ENCODE peak calls at places on chromosome 5, in five cellular contexts. P is CD8-positive, alpha-beta memory T cell; X is anterior cingulate cortex; I is aorta; G is posterior cingulate gyrus. J is an unnamed sample.

GRCh38 chr5:37496902-37497445 is 117.9 kb downstream of the WDR70 start:
- DNase-seq in P (no peak), X (no peak), I (no peak), G (no peak), J (no peak)

GRCh38 chr5:92945630-92946097 is 635.4 kb downstream of the NR2F1-AS1 start:
- DNase-seq in P (no peak), X (no peak), I (no peak), G (no peak), J (no peak)

GRCh38 chr5:178389796-178390195 is 157.2 kb upstream of the PHYKPL start:
- DNase-seq in P (no peak), X (no peak), I (peak), G (no peak), J (peak)

GRCh38 chr5:61277190-61277589 is 54.9 kb upstream of the ZSWIM6 start:
- DNase-seq in P (no peak), X (no peak), I (no peak), G (no peak), J (no peak)

GRCh38 chr5:129746884-129747283 is 1.0 kb upstream of the MINAR2 start:
- DNase-seq in P (no peak), X (no peak), I (no peak), G (no peak), J (no peak)

GRCh38 chr5:132883261-132883834 is 9.9 kb downstream of the LEAP2 start:
- DNase-seq in P (peak), X (peak), I (no peak), G (peak), J (peak)

GRCh38 chr5:120735076-120735475 is 271.0 kb downstream of the PRR16 start:
- DNase-seq in P (no peak), X (no peak), I (no peak), G (no peak), J (no peak)

GRCh38 chr5:179408646-179409045 is 63.4 kb upstream of the ADAMTS2 start:
- DNase-seq in P (no peak), X (no peak), I (no peak), G (no peak), J (no peak)

GRCh38 chr5:74992791-74993190 is 59.6 kb downstream of the GCNT4 start:
- DNase-seq in P (no peak), X (no peak), I (no peak), G (no peak), J (no peak)

GRCh38 chr5:169190860-169191259 is 110.1 kb downstream of the SLIT3 start:
- DNase-seq in P (no peak), X (no peak), I (no peak), G (no peak), J (no peak)

GRCh38 chr5:137498301-137498735 is 808 bp downstream of the SPOCK1 start:
- DNase-seq in P (no peak), X (no peak), I (peak), G (peak), J (no peak)

GRCh38 chr5:16457853-16458252 is 7.7 kb downstream of the ZNF622 start:
- DNase-seq in P (no peak), X (no peak), I (no peak), G (no peak), J (no peak)

GRCh38 chr5:36090033-36090432 is 23.4 kb upstream of the UGT3A2 start:
- DNase-seq in P (no peak), X (no peak), I (no peak), G (no peak), J (no peak)

GRCh38 chr5:759111-759741 is 25.3 kb downstream of the ZDHHC11B start:
- DNase-seq in P (peak), X (no peak), I (peak), G (peak), J (peak)

GRCh38 chr5:118253401-118254061 is 734.8 kb downstream of the DTWD2 start:
- DNase-seq in P (no peak), X (no peak), I (no peak), G (no peak), J (no peak)

GRCh38 chr5:34802834-34803563 is 36.0 kb upstream of the TTC23L start:
- DNase-seq in P (no peak), X (no peak), I (no peak), G (no peak), J (no peak)

GRCh38 chr5:73250645-73251044 is 77.7 kb downstream of the TMEM174 start:
- DNase-seq in P (no peak), X (no peak), I (no peak), G (no peak), J (no peak)

GRCh38 chr5:61575103-61575502 is 243.0 kb downstream of the ZSWIM6 start:
- DNase-seq in P (no peak), X (no peak), I (no peak), G (no peak), J (no peak)

GRCh38 chr5:172918421-172919371 is 40.5 kb upstream of the RPL26L1 start:
- DNase-seq in P (peak), X (no peak), I (no peak), G (no peak), J (no peak)

GRCh38 chr5:40551706-40552557 is 127.8 kb upstream of the PTGER4 start:
- DNase-seq in P (no peak), X (no peak), I (no peak), G (no peak), J (no peak)

GRCh38 chr5:1195439-1195838 is 6.0 kb upstream of the SLC6A19 start:
- DNase-seq in P (no peak), X (no peak), I (peak), G (no peak), J (no peak)

GRCh38 chr5:8522635-8523034 is 653.7 kb downstream of the MTRR start:
- DNase-seq in P (no peak), X (no peak), I (no peak), G (no peak), J (no peak)

GRCh38 chr5:131460867-131461572 is 174.0 kb downstream of the RAPGEF6 start:
- DNase-seq in P (no peak), X (no peak), I (no peak), G (no peak), J (no peak)

GRCh38 chr5:141040093-141040762 is 10.9 kb upstream of the PCDHB1 start:
- DNase-seq in P (no peak), X (peak), I (peak), G (peak), J (no peak)

GRCh38 chr5:79284852-79285251 is 48.9 kb downstream of the JMY start:
- DNase-seq in P (no peak), X (no peak), I (no peak), G (no peak), J (no peak)

GRCh38 chr5:61028382-61028781 is 83.4 kb downstream of the NDUFAF2 start:
- DNase-seq in P (no peak), X (no peak), I (no peak), G (no peak), J (no peak)

GRCh38 chr5:135063511-135064234 is 29.6 kb upstream of the PITX1 start:
- DNase-seq in P (no peak), X (no peak), I (peak), G (no peak), J (peak)

GRCh38 chr5:137078171-137078665 is 420.9 kb downstream of the SPOCK1 start:
- DNase-seq in P (no peak), X (no peak), I (no peak), G (peak), J (no peak)

GRCh38 chr5:73268826-73269225 is 95.8 kb downstream of the TMEM174 start:
- DNase-seq in P (no peak), X (no peak), I (no peak), G (no peak), J (no peak)

GRCh38 chr5:2696156-2696807 is 55.2 kb downstream of the IRX2 start:
- DNase-seq in P (no peak), X (no peak), I (no peak), G (no peak), J (peak)

GRCh38 chr5:137753227-137753985 is 757 bp downstream of the HNRNPA0 start:
- DNase-seq in P (peak), X (no peak), I (peak), G (peak), J (peak)

J was measured in sigmoid colon.